ENCODE peak calls at places on chromosomes 2 and 18, in four cellular contexts. Q is activated T-helper 1 cell treated with Interleukin-2 at 50 U/mL for 16 hours, D is brain microvascular endothelial cell, Y is Right ventricle myocardium superior. U is an unnamed sample.

GRCh38 chr2:112004246-112004645 is 50.8 kb upstream of the TMEM87B start:
- DNase-seq in Y (peak; percentile 72), Q (no peak), D (no peak), U (no peak)

GRCh38 chr2:158131483-158131912 is 29.8 kb downstream of the UPP2 start:
- DNase-seq in Y (no peak), D (no peak), Q (no peak), U (no peak)

GRCh38 chr2:99348173-99348572 is 11.0 kb downstream of the EIF5B start:
- DNase-seq in D (no peak), Y (no peak), Q (no peak), U (no peak)

GRCh38 chr2:106953236-106953635 is 67.3 kb upstream of the ST6GAL2 start:
- DNase-seq in Q (no peak), Y (no peak), D (peak; percentile 75), U (no peak)

GRCh38 chr18:45856526-45856925 is 31.1 kb downstream of the SIGLEC15 start:
- DNase-seq in D (peak; percentile 86), Q (no peak), Y (no peak), U (no peak)

GRCh38 chr2:28359222-28360065 is 33.2 kb upstream of the FOSL2 start:
- DNase-seq in D (peak; percentile 90), Q (peak; percentile 68), Y (no peak), U (peak; percentile 52)

GRCh38 chr2:47237375-47238357 is 82.6 kb upstream of the STPG4 start:
- DNase-seq in Q (no peak), D (peak; percentile 85), Y (peak; percentile 76), U (no peak)

GRCh38 chr18:12883003-12883683 is 894 bp downstream of the PTPN2 start:
- DNase-seq in Q (peak; percentile 10), Y (no peak), D (no peak), U (no peak)

GRCh38 chr2:38723173-38723572 is 28.0 kb downstream of the SRSF7 start:
- DNase-seq in D (no peak), Y (no peak), Q (no peak), U (no peak)

GRCh38 chr18:12290086-12290485 is 18.0 kb upstream of the TUBB6 start:
- DNase-seq in Y (no peak), Q (no peak), D (no peak), U (no peak)

GRCh38 chr2:111706481-111707001 is 177.5 kb downstream of the ANAPC1 start:
- DNase-seq in D (no peak), Y (no peak), Q (no peak), U (no peak)

GRCh38 chr2:33377048-33377447 is 99.4 kb upstream of the RASGRP3 start:
- DNase-seq in D (no peak), Q (no peak), Y (peak; percentile 66), U (no peak)

GRCh38 chr2:99066602-99067001 is 74.9 kb upstream of the C2orf15 start:
- DNase-seq in Y (no peak), Q (no peak), D (peak; percentile 46), U (no peak)

GRCh38 chr2:166451451-166451850 is 42.6 kb downstream of the SCN7A start:
- DNase-seq in Y (no peak), Q (no peak), D (peak; percentile 12), U (no peak)

GRCh38 chr2:100959225-100959880 is 42.7 kb upstream of the RPL31 start:
- DNase-seq in Q (no peak), D (no peak), Y (peak; percentile 6), U (no peak)

GRCh38 chr18:12299862-12300261 is 8.2 kb upstream of the TUBB6 start:
- DNase-seq in Y (no peak), Q (no peak), D (no peak), U (no peak)

GRCh38 chr2:9844036-9844483 is 786 bp downstream of the TAF1B start:
- DNase-seq in Q (no peak), Y (no peak), D (no peak), U (no peak)

GRCh38 chr2:174344716-174345472 is 10.1 kb downstream of the SP9 start:
- DNase-seq in Y (no peak), Q (no peak), D (no peak), U (no peak)

GRCh38 chr2:158512323-158512722 is 55.6 kb downstream of the PKP4 start:
- DNase-seq in Y (no peak), D (no peak), Q (no peak), U (no peak)

GRCh38 chr2:188391354-188391753 is 99.7 kb downstream of the GULP1 start:
- DNase-seq in D (no peak), Y (no peak), Q (no peak), U (no peak)

GRCh38 chr18:3970929-3971328 is 484.2 kb downstream of the DLGAP1 start:
- DNase-seq in Q (no peak), Y (no peak), D (no peak), U (no peak)

GRCh38 chr2:173427887-173428683 is 73.4 kb downstream of the CDCA7 start:
- DNase-seq in Q (no peak), Y (peak; percentile 66), D (peak; percentile 56), U (no peak)

GRCh38 chr2:191617589-191617988 is 60.3 kb upstream of the NABP1 start:
- DNase-seq in Q (peak; percentile 20), Y (no peak), D (no peak), U (no peak)

GRCh38 chr2:226012116-226012515 is 612.6 kb downstream of the NYAP2 start:
- DNase-seq in Y (no peak), Q (no peak), D (no peak), U (no peak)

U was measured in activated gamma-delta T cell.